ENCODE peak calls at places on chromosomes 12 and 14, in five cellular contexts. One of them, this sample, is unnamed.

GRCh38 chr12:49340095-49340870 is 3.3 kb upstream of the C1QL4 start:
- DNase-seq in adipocyte: no peak
- DNase-seq in GM13976: no peak
- DNase-seq in suprapubic skin: peak
- DNase-seq in left cardiac atrium: no peak
- DNase-seq in this sample: no peak

GRCh38 chr12:103626498-103626897 is 39.4 kb downstream of the STAB2 start:
- DNase-seq in adipocyte: no peak
- DNase-seq in GM13976: no peak
- DNase-seq in suprapubic skin: no peak
- DNase-seq in left cardiac atrium: peak
- DNase-seq in this sample: no peak

GRCh38 chr12:67091204-67091603 is 178.0 kb upstream of the CAND1 start:
- DNase-seq in adipocyte: no peak
- DNase-seq in GM13976: no peak
- DNase-seq in suprapubic skin: no peak
- DNase-seq in left cardiac atrium: no peak
- DNase-seq in this sample: no peak

GRCh38 chr12:96211989-96212388 is 17.8 kb downstream of the ELK3 start:
- DNase-seq in adipocyte: no peak
- DNase-seq in GM13976: no peak
- DNase-seq in suprapubic skin: no peak
- DNase-seq in left cardiac atrium: no peak
- DNase-seq in this sample: no peak

GRCh38 chr12:31298510-31298904 is 27.4 kb downstream of the SINHCAF start:
- DNase-seq in adipocyte: no peak
- DNase-seq in GM13976: no peak
- DNase-seq in suprapubic skin: no peak
- DNase-seq in left cardiac atrium: no peak
- DNase-seq in this sample: no peak

GRCh38 chr14:51294951-51295350 is 54.9 kb downstream of the TMX1 start:
- DNase-seq in adipocyte: no peak
- DNase-seq in GM13976: no peak
- DNase-seq in suprapubic skin: no peak
- DNase-seq in left cardiac atrium: no peak
- DNase-seq in this sample: no peak

GRCh38 chr14:50339178-50339804 is 27.2 kb downstream of the DMAC2L start:
- DNase-seq in adipocyte: no peak
- DNase-seq in GM13976: no peak
- DNase-seq in suprapubic skin: no peak
- DNase-seq in left cardiac atrium: no peak
- DNase-seq in this sample: no peak

GRCh38 chr12:95918194-95918993 is 24.0 kb downstream of the CCDC38 start:
- DNase-seq in adipocyte: peak
- DNase-seq in GM13976: peak
- DNase-seq in suprapubic skin: no peak
- DNase-seq in left cardiac atrium: no peak
- DNase-seq in this sample: peak

GRCh38 chr12:89252284-89252683 is 100.0 kb downstream of the DUSP6 start:
- DNase-seq in adipocyte: no peak
- DNase-seq in GM13976: no peak
- DNase-seq in suprapubic skin: no peak
- DNase-seq in left cardiac atrium: no peak
- DNase-seq in this sample: no peak

GRCh38 chr12:110577717-110578521 is 5.2 kb downstream of the PPTC7 start:
- DNase-seq in adipocyte: peak
- DNase-seq in GM13976: peak
- DNase-seq in suprapubic skin: no peak
- DNase-seq in left cardiac atrium: no peak
- DNase-seq in this sample: peak

GRCh38 chr12:14410177-14410576 is 44.7 kb downstream of the ATF7IP start:
- DNase-seq in adipocyte: no peak
- DNase-seq in GM13976: no peak
- DNase-seq in suprapubic skin: no peak
- DNase-seq in left cardiac atrium: no peak
- DNase-seq in this sample: no peak

GRCh38 chr12:118850244-118850825 is 131.0 kb upstream of the SRRM4 start:
- DNase-seq in adipocyte: no peak
- DNase-seq in GM13976: peak
- DNase-seq in suprapubic skin: no peak
- DNase-seq in left cardiac atrium: no peak
- DNase-seq in this sample: no peak

GRCh38 chr14:64671591-64671990 is 32.6 kb upstream of the PLEKHG3 start:
- DNase-seq in adipocyte: peak
- DNase-seq in GM13976: peak
- DNase-seq in suprapubic skin: no peak
- DNase-seq in left cardiac atrium: no peak
- DNase-seq in this sample: no peak

GRCh38 chr14:69354383-69355154 is 43.5 kb downstream of the ERH start:
- DNase-seq in adipocyte: no peak
- DNase-seq in GM13976: peak
- DNase-seq in suprapubic skin: no peak
- DNase-seq in left cardiac atrium: no peak
- DNase-seq in this sample: peak

GRCh38 chr14:64147126-64147790 is 146.9 kb downstream of the ESR2 start:
- DNase-seq in adipocyte: peak
- DNase-seq in GM13976: no peak
- DNase-seq in suprapubic skin: no peak
- DNase-seq in left cardiac atrium: no peak
- DNase-seq in this sample: no peak

GRCh38 chr12:93657076-93657475 is 20.1 kb upstream of the CRADD start:
- DNase-seq in adipocyte: peak
- DNase-seq in GM13976: no peak
- DNase-seq in suprapubic skin: no peak
- DNase-seq in left cardiac atrium: no peak
- DNase-seq in this sample: no peak

GRCh38 chr12:74337951-74338350 is 199.7 kb upstream of the ATXN7L3B start:
- DNase-seq in adipocyte: peak
- DNase-seq in GM13976: no peak
- DNase-seq in suprapubic skin: no peak
- DNase-seq in left cardiac atrium: no peak
- DNase-seq in this sample: no peak

GRCh38 chr12:16165506-16165905 is 112.0 kb downstream of the SLC15A5 start:
- DNase-seq in adipocyte: peak
- DNase-seq in GM13976: no peak
- DNase-seq in suprapubic skin: peak
- DNase-seq in left cardiac atrium: peak
- DNase-seq in this sample: no peak

GRCh38 chr14:98894600-98894999 is 377.4 kb downstream of the BCL11B start:
- DNase-seq in adipocyte: no peak
- DNase-seq in GM13976: no peak
- DNase-seq in suprapubic skin: no peak
- DNase-seq in left cardiac atrium: no peak
- DNase-seq in this sample: no peak

GRCh38 chr14:75833326-75834020 is 148.3 kb downstream of the TGFB3 start:
- DNase-seq in adipocyte: peak
- DNase-seq in GM13976: no peak
- DNase-seq in suprapubic skin: no peak
- DNase-seq in left cardiac atrium: no peak
- DNase-seq in this sample: no peak

GRCh38 chr12:98895086-98895651 is 250.1 kb downstream of the APAF1 start:
- DNase-seq in adipocyte: peak
- DNase-seq in GM13976: peak
- DNase-seq in suprapubic skin: no peak
- DNase-seq in left cardiac atrium: no peak
- DNase-seq in this sample: no peak

GRCh38 chr12:2301531-2302461 is 249.0 kb downstream of the CACNA1C start:
- DNase-seq in adipocyte: peak
- DNase-seq in GM13976: no peak
- DNase-seq in suprapubic skin: no peak
- DNase-seq in left cardiac atrium: peak
- DNase-seq in this sample: no peak

GRCh38 chr12:2334291-2335088 is 281.7 kb downstream of the CACNA1C start:
- DNase-seq in adipocyte: no peak
- DNase-seq in GM13976: no peak
- DNase-seq in suprapubic skin: no peak
- DNase-seq in left cardiac atrium: no peak
- DNase-seq in this sample: no peak

GRCh38 chr14:100673085-100673806 is 53.4 kb upstream of the DLK1 start:
- DNase-seq in adipocyte: no peak
- DNase-seq in GM13976: no peak
- DNase-seq in suprapubic skin: no peak
- DNase-seq in left cardiac atrium: no peak
- DNase-seq in this sample: no peak

GRCh38 chr12:115227137-115227615 is 543.2 kb upstream of the TBX3 start:
- DNase-seq in adipocyte: peak
- DNase-seq in GM13976: no peak
- DNase-seq in suprapubic skin: no peak
- DNase-seq in left cardiac atrium: peak
- DNase-seq in this sample: no peak

GRCh38 chr12:108618079-108618952 is 15.4 kb downstream of the SELPLG start:
- DNase-seq in adipocyte: peak
- DNase-seq in GM13976: peak
- DNase-seq in suprapubic skin: peak
- DNase-seq in left cardiac atrium: peak
- DNase-seq in this sample: peak

GRCh38 chr14:64572721-64573508 is 23.2 kb downstream of the PPP1R36 start:
- DNase-seq in adipocyte: peak
- DNase-seq in GM13976: no peak
- DNase-seq in suprapubic skin: no peak
- DNase-seq in left cardiac atrium: no peak
- DNase-seq in this sample: no peak

GRCh38 chr14:63308723-63309317 is 9.9 kb downstream of the GPHB5 start:
- DNase-seq in adipocyte: peak
- DNase-seq in GM13976: no peak
- DNase-seq in suprapubic skin: no peak
- DNase-seq in left cardiac atrium: no peak
- DNase-seq in this sample: no peak

GRCh38 chr14:71590131-71590530 is 342.1 kb upstream of the RGS6 start:
- DNase-seq in adipocyte: no peak
- DNase-seq in GM13976: no peak
- DNase-seq in suprapubic skin: no peak
- DNase-seq in left cardiac atrium: no peak
- DNase-seq in this sample: no peak

GRCh38 chr12:104275689-104276088 is 27.9 kb upstream of the EID3 start:
- DNase-seq in adipocyte: no peak
- DNase-seq in GM13976: no peak
- DNase-seq in suprapubic skin: no peak
- DNase-seq in left cardiac atrium: no peak
- DNase-seq in this sample: no peak

GRCh38 chr14:105171004-105171673 is 2.6 kb upstream of the JAG2 start:
- DNase-seq in adipocyte: no peak
- DNase-seq in GM13976: no peak
- DNase-seq in suprapubic skin: no peak
- DNase-seq in left cardiac atrium: no peak
- DNase-seq in this sample: no peak

GRCh38 chr12:27480031-27480430 is 33.5 kb downstream of the SMCO2 start:
- DNase-seq in adipocyte: no peak
- DNase-seq in GM13976: no peak
- DNase-seq in suprapubic skin: no peak
- DNase-seq in left cardiac atrium: no peak
- DNase-seq in this sample: no peak

GRCh38 chr14:75487155-75487671 is 35.1 kb upstream of the BATF start:
- DNase-seq in adipocyte: no peak
- DNase-seq in GM13976: peak
- DNase-seq in suprapubic skin: no peak
- DNase-seq in left cardiac atrium: no peak
- DNase-seq in this sample: peak

GRCh38 chr14:96117101-96117897 is 78.1 kb downstream of the C14orf132 start:
- DNase-seq in adipocyte: peak
- DNase-seq in GM13976: no peak
- DNase-seq in suprapubic skin: no peak
- DNase-seq in left cardiac atrium: no peak
- DNase-seq in this sample: no peak

GRCh38 chr12:46461459-46461858 is 88.9 kb upstream of the SLC38A2 start:
- DNase-seq in adipocyte: no peak
- DNase-seq in GM13976: no peak
- DNase-seq in suprapubic skin: no peak
- DNase-seq in left cardiac atrium: no peak
- DNase-seq in this sample: no peak

GRCh38 chr12:57309420-57309819 is 58.4 kb upstream of the STAC3 start:
- DNase-seq in adipocyte: peak
- DNase-seq in GM13976: no peak
- DNase-seq in suprapubic skin: no peak
- DNase-seq in left cardiac atrium: no peak
- DNase-seq in this sample: no peak

GRCh38 chr14:60232185-60232584 is 16.8 kb upstream of the PPM1A start:
- DNase-seq in adipocyte: no peak
- DNase-seq in GM13976: no peak
- DNase-seq in suprapubic skin: no peak
- DNase-seq in left cardiac atrium: no peak
- DNase-seq in this sample: no peak

GRCh38 chr12:122473543-122474323 is 27.0 kb downstream of the ZCCHC8 start:
- DNase-seq in adipocyte: no peak
- DNase-seq in GM13976: peak
- DNase-seq in suprapubic skin: no peak
- DNase-seq in left cardiac atrium: no peak
- DNase-seq in this sample: no peak

GRCh38 chr12:83318386-83318971 is 631.8 kb downstream of the TMTC2 start:
- DNase-seq in adipocyte: peak
- DNase-seq in GM13976: no peak
- DNase-seq in suprapubic skin: no peak
- DNase-seq in left cardiac atrium: no peak
- DNase-seq in this sample: no peak

GRCh38 chr14:89155491-89155890 is 261.5 kb downstream of the FOXN3 start:
- DNase-seq in adipocyte: no peak
- DNase-seq in GM13976: no peak
- DNase-seq in suprapubic skin: no peak
- DNase-seq in left cardiac atrium: no peak
- DNase-seq in this sample: no peak